ENCODE peak calls at places on chromosomes 11 and 22, in four cellular contexts. A is fibroblast of the aortic adventitia, O is tibial nerve, Y is foreskin fibroblast. J is an unnamed sample.

GRCh38 chr22:32850591-32851517 is 49.3 kb downstream of the TIMP3 start:
- DNase-seq in A (peak), O (peak), Y (peak), J (no peak)

GRCh38 chr22:46490538-46490937 is 46.9 kb downstream of the CELSR1 start:
- DNase-seq in A (no peak), O (no peak), Y (no peak), J (no peak)

GRCh38 chr22:30196141-30196866 is 50.3 kb downstream of the LIF start:
- DNase-seq in A (peak), O (peak), Y (peak), J (peak)

GRCh38 chr22:36331912-36332622 is 55.7 kb downstream of the MYH9 start:
- DNase-seq in A (peak), O (peak), Y (peak), J (no peak)

GRCh38 chr22:22021160-22021750 is 38.7 kb upstream of the TOP3B start:
- DNase-seq in A (no peak), O (no peak), Y (no peak), J (no peak)

GRCh38 chr11:62981743-62982142 is 3.0 kb downstream of the SLC22A6 start:
- DNase-seq in A (no peak), O (no peak), Y (no peak), J (no peak)

GRCh38 chr11:10742460-10743208 is 8.4 kb upstream of the CTR9 start:
- DNase-seq in A (peak), O (no peak), Y (peak), J (no peak)

GRCh38 chr11:77568306-77568705 is 21.4 kb upstream of the AQP11 start:
- DNase-seq in A (no peak), O (no peak), Y (no peak), J (no peak)

GRCh38 chr11:109864834-109865557 is 228.2 kb upstream of the ZC3H12C start:
- DNase-seq in A (peak), O (no peak), Y (peak), J (peak)

GRCh38 chr22:45210577-45211431 is 29.9 kb downstream of the KIAA0930 start:
- DNase-seq in A (peak), O (no peak), Y (peak), J (no peak)

GRCh38 chr11:74853223-74853622 is 95.7 kb downstream of the XRRA1 start:
- DNase-seq in A (no peak), O (no peak), Y (no peak), J (no peak)

GRCh38 chr22:23862103-23862502 is 4.4 kb downstream of the SLC2A11 start:
- DNase-seq in A (peak), O (no peak), Y (peak), J (no peak)

DNA sequence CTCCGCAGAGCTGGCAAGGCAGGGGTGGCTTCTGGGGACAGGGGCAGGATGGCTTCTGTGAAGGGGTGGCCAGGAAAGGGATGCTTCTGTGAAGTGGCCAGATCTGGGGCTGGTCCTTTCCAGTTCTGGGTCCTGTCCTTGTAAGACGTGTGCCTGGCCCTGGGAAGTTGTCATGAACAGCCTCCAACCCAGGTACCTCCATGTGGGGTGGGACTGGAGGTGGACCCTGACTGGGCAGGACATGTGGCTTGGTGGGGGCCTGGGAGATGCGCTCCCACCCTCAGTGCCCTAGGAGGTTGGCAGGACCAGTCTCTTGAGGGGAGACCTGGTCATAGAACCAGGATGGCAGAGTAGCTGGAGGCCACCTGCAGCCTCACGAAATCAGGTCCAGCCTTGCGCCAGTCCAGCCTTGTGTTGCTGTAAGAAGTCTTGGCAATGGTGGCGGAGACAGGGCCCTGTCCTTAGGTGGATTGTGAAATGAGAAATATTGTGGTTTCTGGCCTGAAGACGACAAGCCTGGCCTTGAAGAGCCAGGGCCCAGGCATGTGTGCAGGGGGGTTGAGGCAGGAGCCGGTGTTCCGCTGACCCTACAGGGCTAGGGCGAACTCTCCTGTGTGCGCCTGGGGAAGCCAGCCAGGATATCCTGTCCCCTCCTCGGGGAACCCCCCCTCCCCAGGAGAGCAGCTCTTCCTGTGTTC is 2.6 kb downstream of the KCNQ1 start:
- DNase-seq in A (no peak), O (no peak), Y (no peak), J (no peak)
- H3K4me3 ChIP-seq in A (no peak), O (no peak), Y (no peak), J (no peak)

DNA sequence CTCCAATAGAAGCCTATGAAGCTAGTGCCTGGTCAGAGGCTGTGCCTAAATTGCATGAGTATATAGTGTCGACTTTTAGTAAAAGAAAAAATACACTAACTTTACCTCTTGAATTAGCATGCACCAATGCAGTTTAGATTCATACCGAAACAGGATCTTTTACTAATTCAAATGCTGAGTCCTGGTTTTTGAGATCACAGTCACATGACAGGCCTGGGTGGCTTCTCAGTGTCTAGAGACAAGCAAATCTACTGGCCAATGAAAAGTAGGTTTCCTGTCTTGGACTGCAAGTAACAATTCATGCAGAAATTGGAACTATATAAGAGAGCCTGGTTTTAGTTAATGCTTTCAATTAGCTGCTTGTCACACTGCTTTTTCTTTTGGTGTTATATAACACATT is 7.2 kb downstream of the ARHGEF12 start:
- DNase-seq in A (no peak), O (no peak), Y (no peak), J (no peak)
- H3K4me3 ChIP-seq in A (no peak), O (no peak), Y (no peak), J (no peak)

GRCh38 chr11:129119036-129119435 is 73.1 kb downstream of the ARHGAP32 start:
- DNase-seq in A (no peak), O (no peak), Y (no peak), J (no peak)

GRCh38 chr11:129117595-129118350 is 74.4 kb downstream of the ARHGAP32 start:
- DNase-seq in A (peak), O (peak), Y (peak), J (peak)

DNA sequence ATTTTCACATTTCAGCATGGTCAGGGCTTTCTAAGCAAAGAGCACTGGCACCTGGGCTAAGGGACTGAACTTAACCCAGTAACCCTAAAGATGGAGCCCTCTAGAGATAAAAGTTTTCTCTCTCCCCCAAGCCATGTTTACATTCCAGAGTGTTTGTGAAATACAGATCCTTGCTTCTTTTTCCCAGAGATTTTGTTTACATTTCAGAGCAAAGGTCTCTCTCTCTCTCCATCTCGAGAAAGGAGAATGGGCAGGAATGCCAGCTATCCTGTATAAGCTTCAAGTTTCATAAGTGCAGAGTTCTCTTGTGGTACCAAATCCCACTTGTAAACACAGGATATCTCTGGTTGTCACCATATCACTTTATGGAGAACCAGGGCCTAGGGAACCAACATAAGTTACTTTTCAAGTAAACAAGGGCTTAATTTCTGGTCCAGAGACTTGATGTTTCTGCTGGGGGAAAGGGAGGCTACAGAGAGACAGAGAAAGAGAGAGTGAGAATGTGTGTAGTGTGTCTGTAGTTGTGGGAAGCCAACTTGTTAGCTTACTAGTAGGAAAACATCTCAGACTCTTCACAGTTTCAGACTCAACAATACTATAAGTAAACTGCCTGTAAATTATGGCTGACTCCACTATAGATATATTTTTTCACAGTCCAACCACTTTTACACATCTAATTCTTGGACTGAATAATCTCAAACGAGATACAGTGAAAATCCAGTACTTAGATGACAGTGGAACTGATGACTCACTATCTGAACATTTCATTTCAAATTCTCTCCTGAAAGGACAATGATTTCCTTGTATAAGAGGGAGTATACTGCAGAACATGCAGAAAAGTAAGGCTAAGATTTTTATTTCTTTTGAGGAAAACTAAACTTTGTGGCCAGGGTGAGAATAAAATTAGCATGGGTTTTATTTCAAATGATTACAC is 76.2 kb downstream of the ARHGAP32 start:
- DNase-seq in A (peak), O (no peak), Y (peak), J (peak)
- H3K4me3 ChIP-seq in A (no peak), O (no peak), Y (no peak), J (no peak)

DNA sequence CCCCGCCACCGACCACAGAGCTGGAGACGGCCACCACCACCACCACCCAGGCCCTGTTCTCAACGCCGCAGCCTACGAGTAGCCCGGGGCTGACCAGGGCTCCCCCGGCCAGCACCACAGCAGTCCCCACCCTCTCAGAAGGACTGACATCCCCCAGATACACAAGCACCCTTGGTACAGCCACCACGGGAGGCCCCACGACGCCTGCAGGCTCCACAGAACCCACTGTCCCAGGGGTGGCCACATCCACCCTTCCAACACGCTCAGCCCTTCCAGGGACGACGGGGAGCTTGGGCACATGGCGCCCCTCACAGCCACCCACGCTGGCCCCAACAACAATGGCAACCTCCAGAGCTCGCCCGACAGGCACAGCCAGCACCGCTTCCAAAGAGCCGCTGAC is 18.8 kb downstream of the MUC5B start:
- DNase-seq in A (no peak), O (no peak), Y (no peak), J (no peak)
- H3K4me3 ChIP-seq in A (no peak), O (no peak), Y (no peak), J (no peak)